ENCODE peak calls at places on chromosome 22, in seven cellular contexts. One of them, this sample, is unnamed.

GRCh38 chr22:40995821-40996220 is 44.6 kb downstream of the RBX1 start:
- DNase-seq in hippocampal formation: no peak
- DNase-seq in HuH-7: no peak
- DNase-seq in dermis blood vessel endothelial cell: no peak
- DNase-seq in H9: no peak
- DNase-seq in activated T-helper 1 cell treated with anti-CD3 and anti-CD28 coated beads, Interleukin-12 subunit alpha, Interleukin-12 subunit beta, Interleukin-2, Interleukin-4 antibody, amounts not matched to agents 30 ng/mL and 10 ng/mL and 1 ng/mL, durations not matched to agents 14 hours and 24 hours and 36 hours: no peak
- DNase-seq in lung: no peak
- DNase-seq in this sample: no peak

GRCh38 chr22:26033586-26033985 is 135.7 kb upstream of the SEZ6L start:
- DNase-seq in hippocampal formation: no peak
- DNase-seq in HuH-7: no peak
- DNase-seq in dermis blood vessel endothelial cell: no peak
- DNase-seq in H9: no peak
- DNase-seq in activated T-helper 1 cell treated with anti-CD3 and anti-CD28 coated beads, Interleukin-12 subunit alpha, Interleukin-12 subunit beta, Interleukin-2, Interleukin-4 antibody, amounts not matched to agents 30 ng/mL and 10 ng/mL and 1 ng/mL, durations not matched to agents 14 hours and 24 hours and 36 hours: no peak
- DNase-seq in lung: no peak
- DNase-seq in this sample: no peak

GRCh38 chr22:24510694-24511625 is 15.8 kb downstream of the UPB1 start:
- DNase-seq in hippocampal formation: no peak
- DNase-seq in HuH-7: no peak
- DNase-seq in dermis blood vessel endothelial cell: no peak
- DNase-seq in H9: no peak
- DNase-seq in activated T-helper 1 cell treated with anti-CD3 and anti-CD28 coated beads, Interleukin-12 subunit alpha, Interleukin-12 subunit beta, Interleukin-2, Interleukin-4 antibody, amounts not matched to agents 30 ng/mL and 10 ng/mL and 1 ng/mL, durations not matched to agents 14 hours and 24 hours and 36 hours: no peak
- DNase-seq in lung: no peak
- DNase-seq in this sample: peak

GRCh38 chr22:42397332-42398246 is 34.6 kb downstream of the NFAM1 start:
- DNase-seq in hippocampal formation: no peak
- DNase-seq in HuH-7: no peak
- DNase-seq in dermis blood vessel endothelial cell: peak
- DNase-seq in H9: no peak
- DNase-seq in activated T-helper 1 cell treated with anti-CD3 and anti-CD28 coated beads, Interleukin-12 subunit alpha, Interleukin-12 subunit beta, Interleukin-2, Interleukin-4 antibody, amounts not matched to agents 30 ng/mL and 10 ng/mL and 1 ng/mL, durations not matched to agents 14 hours and 24 hours and 36 hours: no peak
- DNase-seq in lung: peak
- DNase-seq in this sample: peak

GRCh38 chr22:20957118-20957690 is 9.9 kb upstream of the AIFM3 start:
- DNase-seq in hippocampal formation: no peak
- DNase-seq in HuH-7: peak
- DNase-seq in dermis blood vessel endothelial cell: peak
- DNase-seq in H9: peak
- DNase-seq in activated T-helper 1 cell treated with anti-CD3 and anti-CD28 coated beads, Interleukin-12 subunit alpha, Interleukin-12 subunit beta, Interleukin-2, Interleukin-4 antibody, amounts not matched to agents 30 ng/mL and 10 ng/mL and 1 ng/mL, durations not matched to agents 14 hours and 24 hours and 36 hours: no peak
- DNase-seq in lung: no peak
- DNase-seq in this sample: no peak

GRCh38 chr22:19533857-19534256 is 9.6 kb upstream of the CLDN5 start:
- DNase-seq in hippocampal formation: no peak
- DNase-seq in HuH-7: no peak
- DNase-seq in dermis blood vessel endothelial cell: no peak
- DNase-seq in H9: no peak
- DNase-seq in activated T-helper 1 cell treated with anti-CD3 and anti-CD28 coated beads, Interleukin-12 subunit alpha, Interleukin-12 subunit beta, Interleukin-2, Interleukin-4 antibody, amounts not matched to agents 30 ng/mL and 10 ng/mL and 1 ng/mL, durations not matched to agents 14 hours and 24 hours and 36 hours: no peak
- DNase-seq in lung: no peak
- DNase-seq in this sample: no peak

GRCh38 chr22:23922921-23923320 is 28.7 kb downstream of the MIF start:
- DNase-seq in hippocampal formation: no peak
- DNase-seq in HuH-7: no peak
- DNase-seq in dermis blood vessel endothelial cell: peak
- DNase-seq in H9: no peak
- DNase-seq in activated T-helper 1 cell treated with anti-CD3 and anti-CD28 coated beads, Interleukin-12 subunit alpha, Interleukin-12 subunit beta, Interleukin-2, Interleukin-4 antibody, amounts not matched to agents 30 ng/mL and 10 ng/mL and 1 ng/mL, durations not matched to agents 14 hours and 24 hours and 36 hours: no peak
- DNase-seq in lung: no peak
- DNase-seq in this sample: no peak

GRCh38 chr22:24592846-24593809 is at the start of gene LRRC75B:
- DNase-seq in hippocampal formation: peak
- DNase-seq in HuH-7: peak
- DNase-seq in dermis blood vessel endothelial cell: peak
- DNase-seq in H9: peak
- DNase-seq in activated T-helper 1 cell treated with anti-CD3 and anti-CD28 coated beads, Interleukin-12 subunit alpha, Interleukin-12 subunit beta, Interleukin-2, Interleukin-4 antibody, amounts not matched to agents 30 ng/mL and 10 ng/mL and 1 ng/mL, durations not matched to agents 14 hours and 24 hours and 36 hours: peak
- DNase-seq in lung: peak
- DNase-seq in this sample: no peak

GRCh38 chr22:37095113-37095512 is 14.4 kb downstream of the TMPRSS6 start:
- DNase-seq in hippocampal formation: no peak
- DNase-seq in HuH-7: no peak
- DNase-seq in dermis blood vessel endothelial cell: no peak
- DNase-seq in H9: no peak
- DNase-seq in activated T-helper 1 cell treated with anti-CD3 and anti-CD28 coated beads, Interleukin-12 subunit alpha, Interleukin-12 subunit beta, Interleukin-2, Interleukin-4 antibody, amounts not matched to agents 30 ng/mL and 10 ng/mL and 1 ng/mL, durations not matched to agents 14 hours and 24 hours and 36 hours: no peak
- DNase-seq in lung: no peak
- DNase-seq in this sample: no peak

GRCh38 chr22:24155597-24156145 is 25.6 kb upstream of the SUSD2 start:
- DNase-seq in hippocampal formation: peak
- DNase-seq in HuH-7: peak
- DNase-seq in dermis blood vessel endothelial cell: peak
- DNase-seq in H9: peak
- DNase-seq in activated T-helper 1 cell treated with anti-CD3 and anti-CD28 coated beads, Interleukin-12 subunit alpha, Interleukin-12 subunit beta, Interleukin-2, Interleukin-4 antibody, amounts not matched to agents 30 ng/mL and 10 ng/mL and 1 ng/mL, durations not matched to agents 14 hours and 24 hours and 36 hours: peak
- DNase-seq in lung: peak
- DNase-seq in this sample: peak

GRCh38 chr22:27987557-27987956 is 68.5 kb upstream of the PITPNB start:
- DNase-seq in hippocampal formation: no peak
- DNase-seq in HuH-7: no peak
- DNase-seq in dermis blood vessel endothelial cell: no peak
- DNase-seq in H9: peak
- DNase-seq in activated T-helper 1 cell treated with anti-CD3 and anti-CD28 coated beads, Interleukin-12 subunit alpha, Interleukin-12 subunit beta, Interleukin-2, Interleukin-4 antibody, amounts not matched to agents 30 ng/mL and 10 ng/mL and 1 ng/mL, durations not matched to agents 14 hours and 24 hours and 36 hours: no peak
- DNase-seq in lung: no peak
- DNase-seq in this sample: no peak

GRCh38 chr22:22941831-22942510 is 54.4 kb downstream of the IGLL5 start:
- DNase-seq in hippocampal formation: no peak
- DNase-seq in HuH-7: no peak
- DNase-seq in dermis blood vessel endothelial cell: no peak
- DNase-seq in H9: peak
- DNase-seq in activated T-helper 1 cell treated with anti-CD3 and anti-CD28 coated beads, Interleukin-12 subunit alpha, Interleukin-12 subunit beta, Interleukin-2, Interleukin-4 antibody, amounts not matched to agents 30 ng/mL and 10 ng/mL and 1 ng/mL, durations not matched to agents 14 hours and 24 hours and 36 hours: no peak
- DNase-seq in lung: no peak
- DNase-seq in this sample: no peak

GRCh38 chr22:17589810-17590375 is 26.6 kb downstream of the SLC25A18 start:
- DNase-seq in hippocampal formation: no peak
- DNase-seq in HuH-7: no peak
- DNase-seq in dermis blood vessel endothelial cell: no peak
- DNase-seq in H9: no peak
- DNase-seq in activated T-helper 1 cell treated with anti-CD3 and anti-CD28 coated beads, Interleukin-12 subunit alpha, Interleukin-12 subunit beta, Interleukin-2, Interleukin-4 antibody, amounts not matched to agents 30 ng/mL and 10 ng/mL and 1 ng/mL, durations not matched to agents 14 hours and 24 hours and 36 hours: no peak
- DNase-seq in lung: no peak
- DNase-seq in this sample: no peak

GRCh38 chr22:28983190-28983589 is 78.4 kb downstream of the C22orf31 start:
- DNase-seq in hippocampal formation: no peak
- DNase-seq in HuH-7: no peak
- DNase-seq in dermis blood vessel endothelial cell: no peak
- DNase-seq in H9: no peak
- DNase-seq in activated T-helper 1 cell treated with anti-CD3 and anti-CD28 coated beads, Interleukin-12 subunit alpha, Interleukin-12 subunit beta, Interleukin-2, Interleukin-4 antibody, amounts not matched to agents 30 ng/mL and 10 ng/mL and 1 ng/mL, durations not matched to agents 14 hours and 24 hours and 36 hours: no peak
- DNase-seq in lung: no peak
- DNase-seq in this sample: no peak

GRCh38 chr22:21796863-21797262 is 61.3 kb upstream of the YPEL1 start:
- DNase-seq in hippocampal formation: peak
- DNase-seq in HuH-7: no peak
- DNase-seq in dermis blood vessel endothelial cell: no peak
- DNase-seq in H9: no peak
- DNase-seq in activated T-helper 1 cell treated with anti-CD3 and anti-CD28 coated beads, Interleukin-12 subunit alpha, Interleukin-12 subunit beta, Interleukin-2, Interleukin-4 antibody, amounts not matched to agents 30 ng/mL and 10 ng/mL and 1 ng/mL, durations not matched to agents 14 hours and 24 hours and 36 hours: no peak
- DNase-seq in lung: no peak
- DNase-seq in this sample: no peak

GRCh38 chr22:40533712-40534378 is 102.7 kb downstream of the MRTFA start:
- DNase-seq in hippocampal formation: no peak
- DNase-seq in HuH-7: no peak
- DNase-seq in dermis blood vessel endothelial cell: peak
- DNase-seq in H9: no peak
- DNase-seq in activated T-helper 1 cell treated with anti-CD3 and anti-CD28 coated beads, Interleukin-12 subunit alpha, Interleukin-12 subunit beta, Interleukin-2, Interleukin-4 antibody, amounts not matched to agents 30 ng/mL and 10 ng/mL and 1 ng/mL, durations not matched to agents 14 hours and 24 hours and 36 hours: peak
- DNase-seq in lung: no peak
- DNase-seq in this sample: no peak

GRCh38 chr22:42800731-42801536 is 56.1 kb downstream of the ARFGAP3 start:
- DNase-seq in hippocampal formation: no peak
- DNase-seq in HuH-7: no peak
- DNase-seq in dermis blood vessel endothelial cell: peak
- DNase-seq in H9: no peak
- DNase-seq in activated T-helper 1 cell treated with anti-CD3 and anti-CD28 coated beads, Interleukin-12 subunit alpha, Interleukin-12 subunit beta, Interleukin-2, Interleukin-4 antibody, amounts not matched to agents 30 ng/mL and 10 ng/mL and 1 ng/mL, durations not matched to agents 14 hours and 24 hours and 36 hours: no peak
- DNase-seq in lung: no peak
- DNase-seq in this sample: peak

GRCh38 chr22:50731811-50732624 is 6.0 kb upstream of the ACR start:
- DNase-seq in hippocampal formation: no peak
- DNase-seq in HuH-7: peak
- DNase-seq in dermis blood vessel endothelial cell: peak
- DNase-seq in H9: no peak
- DNase-seq in activated T-helper 1 cell treated with anti-CD3 and anti-CD28 coated beads, Interleukin-12 subunit alpha, Interleukin-12 subunit beta, Interleukin-2, Interleukin-4 antibody, amounts not matched to agents 30 ng/mL and 10 ng/mL and 1 ng/mL, durations not matched to agents 14 hours and 24 hours and 36 hours: peak
- DNase-seq in lung: peak
- DNase-seq in this sample: no peak

GRCh38 chr22:44341431-44342346 is 28.9 kb upstream of the SHISAL1 start:
- DNase-seq in hippocampal formation: no peak
- DNase-seq in HuH-7: no peak
- DNase-seq in dermis blood vessel endothelial cell: no peak
- DNase-seq in H9: no peak
- DNase-seq in activated T-helper 1 cell treated with anti-CD3 and anti-CD28 coated beads, Interleukin-12 subunit alpha, Interleukin-12 subunit beta, Interleukin-2, Interleukin-4 antibody, amounts not matched to agents 30 ng/mL and 10 ng/mL and 1 ng/mL, durations not matched to agents 14 hours and 24 hours and 36 hours: no peak
- DNase-seq in lung: no peak
- DNase-seq in this sample: no peak

GRCh38 chr22:45608763-45609180 is 62.9 kb upstream of the ATXN10 start:
- DNase-seq in hippocampal formation: no peak
- DNase-seq in HuH-7: no peak
- DNase-seq in dermis blood vessel endothelial cell: no peak
- DNase-seq in H9: no peak
- DNase-seq in activated T-helper 1 cell treated with anti-CD3 and anti-CD28 coated beads, Interleukin-12 subunit alpha, Interleukin-12 subunit beta, Interleukin-2, Interleukin-4 antibody, amounts not matched to agents 30 ng/mL and 10 ng/mL and 1 ng/mL, durations not matched to agents 14 hours and 24 hours and 36 hours: no peak
- DNase-seq in lung: no peak
- DNase-seq in this sample: peak

GRCh38 chr22:30423296-30423958 is 2.1 kb upstream of the MTFP1 start:
- DNase-seq in hippocampal formation: peak
- DNase-seq in HuH-7: peak
- DNase-seq in dermis blood vessel endothelial cell: peak
- DNase-seq in H9: no peak
- DNase-seq in activated T-helper 1 cell treated with anti-CD3 and anti-CD28 coated beads, Interleukin-12 subunit alpha, Interleukin-12 subunit beta, Interleukin-2, Interleukin-4 antibody, amounts not matched to agents 30 ng/mL and 10 ng/mL and 1 ng/mL, durations not matched to agents 14 hours and 24 hours and 36 hours: peak
- DNase-seq in lung: peak
- DNase-seq in this sample: peak

GRCh38 chr22:35425971-35426800 is 26.2 kb downstream of the MCM5 start:
- DNase-seq in hippocampal formation: no peak
- DNase-seq in HuH-7: no peak
- DNase-seq in dermis blood vessel endothelial cell: no peak
- DNase-seq in H9: peak
- DNase-seq in activated T-helper 1 cell treated with anti-CD3 and anti-CD28 coated beads, Interleukin-12 subunit alpha, Interleukin-12 subunit beta, Interleukin-2, Interleukin-4 antibody, amounts not matched to agents 30 ng/mL and 10 ng/mL and 1 ng/mL, durations not matched to agents 14 hours and 24 hours and 36 hours: no peak
- DNase-seq in lung: no peak
- DNase-seq in this sample: no peak

GRCh38 chr22:42473484-42474193 is 41.4 kb upstream of the NFAM1 start:
- DNase-seq in hippocampal formation: no peak
- DNase-seq in HuH-7: peak
- DNase-seq in dermis blood vessel endothelial cell: peak
- DNase-seq in H9: no peak
- DNase-seq in activated T-helper 1 cell treated with anti-CD3 and anti-CD28 coated beads, Interleukin-12 subunit alpha, Interleukin-12 subunit beta, Interleukin-2, Interleukin-4 antibody, amounts not matched to agents 30 ng/mL and 10 ng/mL and 1 ng/mL, durations not matched to agents 14 hours and 24 hours and 36 hours: no peak
- DNase-seq in lung: no peak
- DNase-seq in this sample: peak

GRCh38 chr22:39419096-39419495 is 19.5 kb downstream of the TAB1 start:
- DNase-seq in hippocampal formation: no peak
- DNase-seq in HuH-7: no peak
- DNase-seq in dermis blood vessel endothelial cell: no peak
- DNase-seq in H9: no peak
- DNase-seq in activated T-helper 1 cell treated with anti-CD3 and anti-CD28 coated beads, Interleukin-12 subunit alpha, Interleukin-12 subunit beta, Interleukin-2, Interleukin-4 antibody, amounts not matched to agents 30 ng/mL and 10 ng/mL and 1 ng/mL, durations not matched to agents 14 hours and 24 hours and 36 hours: no peak
- DNase-seq in lung: no peak
- DNase-seq in this sample: no peak

GRCh38 chr22:27918351-27919221 is 470 bp downstream of the PITPNB start:
- DNase-seq in hippocampal formation: peak
- DNase-seq in HuH-7: peak
- DNase-seq in dermis blood vessel endothelial cell: peak
- DNase-seq in H9: peak
- DNase-seq in activated T-helper 1 cell treated with anti-CD3 and anti-CD28 coated beads, Interleukin-12 subunit alpha, Interleukin-12 subunit beta, Interleukin-2, Interleukin-4 antibody, amounts not matched to agents 30 ng/mL and 10 ng/mL and 1 ng/mL, durations not matched to agents 14 hours and 24 hours and 36 hours: peak
- DNase-seq in lung: peak
- DNase-seq in this sample: peak

GRCh38 chr22:50676211-50676636 is 3.6 kb downstream of the SHANK3 start:
- DNase-seq in hippocampal formation: no peak
- DNase-seq in HuH-7: no peak
- DNase-seq in dermis blood vessel endothelial cell: peak
- DNase-seq in H9: no peak
- DNase-seq in activated T-helper 1 cell treated with anti-CD3 and anti-CD28 coated beads, Interleukin-12 subunit alpha, Interleukin-12 subunit beta, Interleukin-2, Interleukin-4 antibody, amounts not matched to agents 30 ng/mL and 10 ng/mL and 1 ng/mL, durations not matched to agents 14 hours and 24 hours and 36 hours: no peak
- DNase-seq in lung: no peak
- DNase-seq in this sample: no peak

GRCh38 chr22:29072979-29073617 is at the start of gene KREMEN1:
- DNase-seq in hippocampal formation: no peak
- DNase-seq in HuH-7: no peak
- DNase-seq in dermis blood vessel endothelial cell: no peak
- DNase-seq in H9: no peak
- DNase-seq in activated T-helper 1 cell treated with anti-CD3 and anti-CD28 coated beads, Interleukin-12 subunit alpha, Interleukin-12 subunit beta, Interleukin-2, Interleukin-4 antibody, amounts not matched to agents 30 ng/mL and 10 ng/mL and 1 ng/mL, durations not matched to agents 14 hours and 24 hours and 36 hours: no peak
- DNase-seq in lung: no peak
- DNase-seq in this sample: no peak

GRCh38 chr22:31230155-31230870 is 18.2 kb downstream of the LIMK2 start:
- DNase-seq in hippocampal formation: no peak
- DNase-seq in HuH-7: no peak
- DNase-seq in dermis blood vessel endothelial cell: peak
- DNase-seq in H9: no peak
- DNase-seq in activated T-helper 1 cell treated with anti-CD3 and anti-CD28 coated beads, Interleukin-12 subunit alpha, Interleukin-12 subunit beta, Interleukin-2, Interleukin-4 antibody, amounts not matched to agents 30 ng/mL and 10 ng/mL and 1 ng/mL, durations not matched to agents 14 hours and 24 hours and 36 hours: no peak
- DNase-seq in lung: no peak
- DNase-seq in this sample: peak

GRCh38 chr22:49331878-49332277 is 495.8 kb downstream of the BRD1 start:
- DNase-seq in hippocampal formation: no peak
- DNase-seq in HuH-7: no peak
- DNase-seq in dermis blood vessel endothelial cell: no peak
- DNase-seq in H9: no peak
- DNase-seq in activated T-helper 1 cell treated with anti-CD3 and anti-CD28 coated beads, Interleukin-12 subunit alpha, Interleukin-12 subunit beta, Interleukin-2, Interleukin-4 antibody, amounts not matched to agents 30 ng/mL and 10 ng/mL and 1 ng/mL, durations not matched to agents 14 hours and 24 hours and 36 hours: no peak
- DNase-seq in lung: peak
- DNase-seq in this sample: no peak

GRCh38 chr22:36368359-36368983 is 19.3 kb downstream of the MYH9 start:
- DNase-seq in hippocampal formation: no peak
- DNase-seq in HuH-7: no peak
- DNase-seq in dermis blood vessel endothelial cell: peak
- DNase-seq in H9: peak
- DNase-seq in activated T-helper 1 cell treated with anti-CD3 and anti-CD28 coated beads, Interleukin-12 subunit alpha, Interleukin-12 subunit beta, Interleukin-2, Interleukin-4 antibody, amounts not matched to agents 30 ng/mL and 10 ng/mL and 1 ng/mL, durations not matched to agents 14 hours and 24 hours and 36 hours: no peak
- DNase-seq in lung: no peak
- DNase-seq in this sample: peak

GRCh38 chr22:48954781-48955311 is 872.8 kb downstream of the BRD1 start:
- DNase-seq in hippocampal formation: no peak
- DNase-seq in HuH-7: no peak
- DNase-seq in dermis blood vessel endothelial cell: no peak
- DNase-seq in H9: peak
- DNase-seq in activated T-helper 1 cell treated with anti-CD3 and anti-CD28 coated beads, Interleukin-12 subunit alpha, Interleukin-12 subunit beta, Interleukin-2, Interleukin-4 antibody, amounts not matched to agents 30 ng/mL and 10 ng/mL and 1 ng/mL, durations not matched to agents 14 hours and 24 hours and 36 hours: no peak
- DNase-seq in lung: peak
- DNase-seq in this sample: no peak

GRCh38 chr22:38864361-38865191 is 7.4 kb downstream of the CBX6 start:
- DNase-seq in hippocampal formation: no peak
- DNase-seq in HuH-7: no peak
- DNase-seq in dermis blood vessel endothelial cell: peak
- DNase-seq in H9: peak
- DNase-seq in activated T-helper 1 cell treated with anti-CD3 and anti-CD28 coated beads, Interleukin-12 subunit alpha, Interleukin-12 subunit beta, Interleukin-2, Interleukin-4 antibody, amounts not matched to agents 30 ng/mL and 10 ng/mL and 1 ng/mL, durations not matched to agents 14 hours and 24 hours and 36 hours: no peak
- DNase-seq in lung: no peak
- DNase-seq in this sample: no peak

GRCh38 chr22:46977656-46978343 is 215.3 kb downstream of the TBC1D22A start:
- DNase-seq in hippocampal formation: no peak
- DNase-seq in HuH-7: no peak
- DNase-seq in dermis blood vessel endothelial cell: no peak
- DNase-seq in H9: peak
- DNase-seq in activated T-helper 1 cell treated with anti-CD3 and anti-CD28 coated beads, Interleukin-12 subunit alpha, Interleukin-12 subunit beta, Interleukin-2, Interleukin-4 antibody, amounts not matched to agents 30 ng/mL and 10 ng/mL and 1 ng/mL, durations not matched to agents 14 hours and 24 hours and 36 hours: no peak
- DNase-seq in lung: no peak
- DNase-seq in this sample: no peak

GRCh38 chr22:40838486-40838885 is 18.0 kb downstream of the ST13 start:
- DNase-seq in hippocampal formation: no peak
- DNase-seq in HuH-7: no peak
- DNase-seq in dermis blood vessel endothelial cell: no peak
- DNase-seq in H9: no peak
- DNase-seq in activated T-helper 1 cell treated with anti-CD3 and anti-CD28 coated beads, Interleukin-12 subunit alpha, Interleukin-12 subunit beta, Interleukin-2, Interleukin-4 antibody, amounts not matched to agents 30 ng/mL and 10 ng/mL and 1 ng/mL, durations not matched to agents 14 hours and 24 hours and 36 hours: no peak
- DNase-seq in lung: no peak
- DNase-seq in this sample: no peak

GRCh38 chr22:46854125-46854870 is 91.8 kb downstream of the TBC1D22A start:
- DNase-seq in hippocampal formation: peak
- DNase-seq in HuH-7: no peak
- DNase-seq in dermis blood vessel endothelial cell: peak
- DNase-seq in H9: no peak
- DNase-seq in activated T-helper 1 cell treated with anti-CD3 and anti-CD28 coated beads, Interleukin-12 subunit alpha, Interleukin-12 subunit beta, Interleukin-2, Interleukin-4 antibody, amounts not matched to agents 30 ng/mL and 10 ng/mL and 1 ng/mL, durations not matched to agents 14 hours and 24 hours and 36 hours: no peak
- DNase-seq in lung: peak
- DNase-seq in this sample: peak

GRCh38 chr22:30573594-30574094 is 821 bp downstream of the GAL3ST1 start:
- DNase-seq in hippocampal formation: peak
- DNase-seq in HuH-7: no peak
- DNase-seq in dermis blood vessel endothelial cell: no peak
- DNase-seq in H9: no peak
- DNase-seq in activated T-helper 1 cell treated with anti-CD3 and anti-CD28 coated beads, Interleukin-12 subunit alpha, Interleukin-12 subunit beta, Interleukin-2, Interleukin-4 antibody, amounts not matched to agents 30 ng/mL and 10 ng/mL and 1 ng/mL, durations not matched to agents 14 hours and 24 hours and 36 hours: no peak
- DNase-seq in lung: no peak
- DNase-seq in this sample: no peak

GRCh38 chr22:46797355-46797754 is 34.9 kb downstream of the TBC1D22A start:
- DNase-seq in hippocampal formation: no peak
- DNase-seq in HuH-7: no peak
- DNase-seq in dermis blood vessel endothelial cell: peak
- DNase-seq in H9: no peak
- DNase-seq in activated T-helper 1 cell treated with anti-CD3 and anti-CD28 coated beads, Interleukin-12 subunit alpha, Interleukin-12 subunit beta, Interleukin-2, Interleukin-4 antibody, amounts not matched to agents 30 ng/mL and 10 ng/mL and 1 ng/mL, durations not matched to agents 14 hours and 24 hours and 36 hours: no peak
- DNase-seq in lung: no peak
- DNase-seq in this sample: no peak

GRCh38 chr22:37178350-37179125 is 9.5 kb downstream of the C1QTNF6 start:
- DNase-seq in hippocampal formation: no peak
- DNase-seq in HuH-7: no peak
- DNase-seq in dermis blood vessel endothelial cell: peak
- DNase-seq in H9: no peak
- DNase-seq in activated T-helper 1 cell treated with anti-CD3 and anti-CD28 coated beads, Interleukin-12 subunit alpha, Interleukin-12 subunit beta, Interleukin-2, Interleukin-4 antibody, amounts not matched to agents 30 ng/mL and 10 ng/mL and 1 ng/mL, durations not matched to agents 14 hours and 24 hours and 36 hours: no peak
- DNase-seq in lung: no peak
- DNase-seq in this sample: peak

This sample was measured in dermis microvascular lymphatic vessel endothelial cell.